ENCODE peak calls at places on chromosome 5, in nine cellular contexts. One of them, this sample, is unnamed.

GRCh38 chr5:137273511-137273910 is 225.6 kb downstream of the SPOCK1 start:
- DNase-seq in endodermal cell: no peak
- DNase-seq in choroid plexus epithelial cell: no peak
- DNase-seq in foreskin fibroblast: no peak
- DNase-seq in kidney: no peak
- DNase-seq in GM06990: no peak
- DNase-seq in Panc1: no peak
- DNase-seq in IMR-90: no peak
- DNase-seq in GM10248: no peak
- DNase-seq in this sample: no peak

GRCh38 chr5:177396807-177397206 is 3.7 kb downstream of the PFN3 start:
- DNase-seq in Panc1: no peak
- DNase-seq in kidney: no peak
- DNase-seq in endodermal cell: no peak
- DNase-seq in GM06990: no peak
- DNase-seq in foreskin fibroblast: no peak
- DNase-seq in choroid plexus epithelial cell: no peak
- DNase-seq in GM10248: no peak
- DNase-seq in IMR-90: no peak
- DNase-seq in this sample: no peak

GRCh38 chr5:149221326-149221725 is 50.3 kb upstream of the AFAP1L1 start:
- DNase-seq in foreskin fibroblast: peak; percentile 35
- DNase-seq in Panc1: no peak
- DNase-seq in GM06990: no peak
- DNase-seq in IMR-90: peak; percentile 83
- DNase-seq in choroid plexus epithelial cell: peak; percentile 71
- DNase-seq in GM10248: no peak
- DNase-seq in kidney: no peak
- DNase-seq in endodermal cell: no peak
- DNase-seq in this sample: peak; percentile 58

GRCh38 chr5:102049517-102049916 is 246.6 kb downstream of the SLCO4C1 start:
- DNase-seq in GM10248: no peak
- DNase-seq in IMR-90: no peak
- DNase-seq in endodermal cell: no peak
- DNase-seq in choroid plexus epithelial cell: no peak
- DNase-seq in GM06990: no peak
- DNase-seq in Panc1: no peak
- DNase-seq in kidney: no peak
- DNase-seq in foreskin fibroblast: no peak
- DNase-seq in this sample: no peak

GRCh38 chr5:127757576-127757975 is 54.4 kb downstream of the CCDC192 start:
- DNase-seq in kidney: no peak
- DNase-seq in endodermal cell: peak; percentile 59
- DNase-seq in foreskin fibroblast: peak; percentile 72
- DNase-seq in GM10248: peak; percentile 38
- DNase-seq in GM06990: no peak
- DNase-seq in choroid plexus epithelial cell: peak; percentile 82
- DNase-seq in IMR-90: peak; percentile 65
- DNase-seq in Panc1: peak; percentile 47
- DNase-seq in this sample: peak; percentile 32

GRCh38 chr5:32193591-32193990 is 19.5 kb upstream of the GOLPH3 start:
- DNase-seq in GM06990: no peak
- DNase-seq in Panc1: no peak
- DNase-seq in foreskin fibroblast: peak; percentile 91
- DNase-seq in choroid plexus epithelial cell: peak; percentile 93
- DNase-seq in GM10248: no peak
- DNase-seq in kidney: peak; percentile 94
- DNase-seq in IMR-90: peak; percentile 77
- DNase-seq in endodermal cell: no peak
- DNase-seq in this sample: no peak

GRCh38 chr5:36842087-36842486 is 34.5 kb upstream of the NIPBL start:
- DNase-seq in endodermal cell: no peak
- DNase-seq in GM10248: no peak
- DNase-seq in Panc1: no peak
- DNase-seq in kidney: no peak
- DNase-seq in IMR-90: no peak
- DNase-seq in choroid plexus epithelial cell: no peak
- DNase-seq in foreskin fibroblast: no peak
- DNase-seq in GM06990: peak; percentile 6
- DNase-seq in this sample: no peak

GRCh38 chr5:175816348-175816747 is 55.0 kb upstream of the CPLX2 start:
- DNase-seq in GM06990: no peak
- DNase-seq in endodermal cell: no peak
- DNase-seq in kidney: no peak
- DNase-seq in GM10248: no peak
- DNase-seq in choroid plexus epithelial cell: no peak
- DNase-seq in Panc1: no peak
- DNase-seq in IMR-90: no peak
- DNase-seq in foreskin fibroblast: no peak
- DNase-seq in this sample: no peak

GRCh38 chr5:93677344-93678021 is 63.9 kb downstream of the POU5F2 start:
- DNase-seq in Panc1: no peak
- DNase-seq in IMR-90: peak; percentile 95
- DNase-seq in GM06990: no peak
- DNase-seq in choroid plexus epithelial cell: peak; percentile 96
- DNase-seq in foreskin fibroblast: peak; percentile 97
- DNase-seq in GM10248: no peak
- DNase-seq in endodermal cell: peak; percentile 81
- DNase-seq in kidney: peak; percentile 87
- DNase-seq in this sample: peak; percentile 91

GRCh38 chr5:145585-146323 is 45.5 kb upstream of the LRRC14B start:
- DNase-seq in kidney: no peak
- DNase-seq in IMR-90: no peak
- DNase-seq in GM06990: no peak
- DNase-seq in Panc1: no peak
- DNase-seq in endodermal cell: no peak
- DNase-seq in foreskin fibroblast: no peak
- DNase-seq in GM10248: no peak
- DNase-seq in choroid plexus epithelial cell: no peak
- DNase-seq in this sample: no peak

GRCh38 chr5:43631182-43631910 is 28.4 kb downstream of the NNT start:
- DNase-seq in kidney: no peak
- DNase-seq in foreskin fibroblast: peak; percentile 84
- DNase-seq in endodermal cell: peak; percentile 79
- DNase-seq in choroid plexus epithelial cell: peak; percentile 91
- DNase-seq in GM10248: peak; percentile 25
- DNase-seq in GM06990: peak; percentile 6
- DNase-seq in Panc1: peak; percentile 25
- DNase-seq in IMR-90: peak; percentile 87
- DNase-seq in this sample: peak; percentile 57

GRCh38 chr5:38666668-38667498 is 110.4 kb upstream of the LIFR start:
- DNase-seq in GM10248: peak; percentile 13
- DNase-seq in Panc1: no peak
- DNase-seq in kidney: no peak
- DNase-seq in choroid plexus epithelial cell: peak; percentile 87
- DNase-seq in foreskin fibroblast: peak; percentile 67
- DNase-seq in GM06990: no peak
- DNase-seq in endodermal cell: peak; percentile 71
- DNase-seq in IMR-90: peak; percentile 34
- DNase-seq in this sample: peak; percentile 5
- TF ChIP-seq CTCF in GM10248: peak; percentile 22
- TF ChIP-seq CTCF in Panc1: peak; percentile 60
- TF ChIP-seq CTCF in kidney: peak; percentile 65
- TF ChIP-seq CTCF in choroid plexus epithelial cell: peak; percentile 98
- TF ChIP-seq CTCF in foreskin fibroblast: peak; percentile 60
- TF ChIP-seq CTCF in GM06990: peak; percentile 64
- TF ChIP-seq CTCF in endodermal cell: peak; percentile 90
- TF ChIP-seq CTCF in IMR-90: peak; percentile 53
- TF ChIP-seq CTCF in this sample: peak; percentile 61

DNA sequence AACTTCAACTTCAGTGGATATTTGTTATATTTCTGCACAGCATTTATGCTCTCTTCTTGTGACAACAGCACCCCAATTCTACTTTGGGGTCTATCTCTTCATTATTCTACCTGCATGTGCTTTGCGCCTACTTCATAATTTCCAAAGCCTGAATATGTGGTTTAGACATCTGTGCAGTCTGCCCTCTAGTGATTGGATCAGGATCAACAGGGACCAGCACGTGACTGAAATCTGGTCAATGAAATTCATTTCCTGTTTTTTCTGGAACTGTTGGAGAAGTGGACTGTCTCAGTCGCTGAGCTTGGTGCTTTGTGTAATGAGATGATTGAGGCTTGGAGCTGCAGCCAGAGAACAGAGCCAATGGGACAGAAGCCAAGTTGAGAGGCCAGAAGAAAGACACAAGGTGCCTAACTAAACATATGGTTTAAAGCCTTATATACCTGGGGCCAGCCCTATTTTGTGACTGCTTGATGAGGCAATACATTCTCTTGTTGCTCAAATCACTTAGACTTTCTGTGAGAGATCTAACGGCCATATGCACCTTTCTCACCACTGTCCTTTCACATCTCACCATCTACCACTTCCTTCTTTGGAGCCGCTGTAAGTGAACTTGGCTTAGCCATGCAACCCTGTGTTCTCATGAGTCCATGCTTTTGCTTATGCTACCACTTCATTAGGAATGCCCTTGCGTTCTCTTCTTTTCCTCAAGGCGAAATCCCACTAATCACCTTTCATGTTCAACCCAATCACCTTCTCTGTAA is 68.8 kb upstream of the PPP2R2B start:
- DNase-seq in GM10248: no peak
- DNase-seq in choroid plexus epithelial cell: peak; percentile 43
- DNase-seq in GM06990: no peak
- DNase-seq in Panc1: no peak
- DNase-seq in endodermal cell: peak; percentile 74
- DNase-seq in kidney: no peak
- DNase-seq in foreskin fibroblast: no peak
- DNase-seq in IMR-90: peak; percentile 4
- DNase-seq in this sample: no peak
- TF ChIP-seq CTCF in GM10248: no peak
- TF ChIP-seq CTCF in choroid plexus epithelial cell: peak; percentile 44
- TF ChIP-seq CTCF in GM06990: peak; percentile 31
- TF ChIP-seq CTCF in Panc1: peak; percentile 51
- TF ChIP-seq CTCF in endodermal cell: peak; percentile 78
- TF ChIP-seq CTCF in kidney: peak; percentile 31
- TF ChIP-seq CTCF in foreskin fibroblast: no peak
- TF ChIP-seq CTCF in IMR-90: peak; percentile 39
- TF ChIP-seq CTCF in this sample: no peak

GRCh38 chr5:97666767-97667166 is 483.7 kb upstream of the RIOK2 start:
- DNase-seq in foreskin fibroblast: peak; percentile 18
- DNase-seq in IMR-90: no peak
- DNase-seq in choroid plexus epithelial cell: peak; percentile 2
- DNase-seq in GM06990: no peak
- DNase-seq in endodermal cell: no peak
- DNase-seq in kidney: no peak
- DNase-seq in Panc1: no peak
- DNase-seq in GM10248: no peak
- DNase-seq in this sample: no peak

DNA sequence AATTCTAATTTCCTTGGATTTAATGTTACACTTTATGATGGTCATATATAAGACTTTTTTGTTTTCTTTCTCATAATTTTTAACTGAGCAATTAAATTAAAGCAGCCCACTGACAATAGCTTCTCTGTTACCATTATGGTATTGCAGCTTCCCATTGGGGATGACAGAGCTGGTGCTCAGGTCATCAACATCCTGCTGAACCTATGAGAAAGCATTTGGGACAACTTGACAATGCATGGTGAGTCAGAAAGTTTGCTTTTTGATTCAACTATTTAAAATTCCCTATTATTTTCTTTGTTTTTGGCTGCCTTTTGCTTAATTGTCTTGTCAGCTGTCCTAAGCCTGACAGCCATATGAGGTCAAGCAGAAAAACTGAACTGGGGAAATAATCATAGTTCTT is 487.4 kb upstream of the RIOK2 start:
- DNase-seq in endodermal cell: no peak
- DNase-seq in GM06990: no peak
- DNase-seq in choroid plexus epithelial cell: no peak
- DNase-seq in GM10248: no peak
- DNase-seq in Panc1: no peak
- DNase-seq in IMR-90: no peak
- DNase-seq in foreskin fibroblast: peak; percentile 21
- DNase-seq in kidney: no peak
- DNase-seq in this sample: no peak
- TF ChIP-seq CTCF in endodermal cell: no peak
- TF ChIP-seq CTCF in GM06990: no peak
- TF ChIP-seq CTCF in choroid plexus epithelial cell: no peak
- TF ChIP-seq CTCF in GM10248: no peak
- TF ChIP-seq CTCF in Panc1: no peak
- TF ChIP-seq CTCF in IMR-90: no peak
- TF ChIP-seq CTCF in foreskin fibroblast: no peak
- TF ChIP-seq CTCF in kidney: no peak
- TF ChIP-seq CTCF in this sample: no peak

GRCh38 chr5:139635191-139635590 is 13.0 kb upstream of the CXXC5 start:
- DNase-seq in kidney: no peak
- DNase-seq in foreskin fibroblast: no peak
- DNase-seq in Panc1: no peak
- DNase-seq in IMR-90: no peak
- DNase-seq in GM06990: no peak
- DNase-seq in endodermal cell: no peak
- DNase-seq in GM10248: no peak
- DNase-seq in choroid plexus epithelial cell: no peak
- DNase-seq in this sample: no peak

GRCh38 chr5:139636975-139637408 is 11.2 kb upstream of the CXXC5 start:
- DNase-seq in kidney: no peak
- DNase-seq in choroid plexus epithelial cell: no peak
- DNase-seq in GM06990: peak; percentile 77
- DNase-seq in foreskin fibroblast: peak; percentile 46
- DNase-seq in endodermal cell: no peak
- DNase-seq in IMR-90: peak; percentile 51
- DNase-seq in Panc1: no peak
- DNase-seq in GM10248: peak; percentile 48
- DNase-seq in this sample: no peak

GRCh38 chr5:139634541-139634940 is 13.6 kb upstream of the CXXC5 start:
- DNase-seq in choroid plexus epithelial cell: no peak
- DNase-seq in GM10248: no peak
- DNase-seq in IMR-90: no peak
- DNase-seq in foreskin fibroblast: no peak
- DNase-seq in Panc1: no peak
- DNase-seq in endodermal cell: no peak
- DNase-seq in GM06990: no peak
- DNase-seq in kidney: no peak
- DNase-seq in this sample: no peak

GRCh38 chr5:139636207-139636792 is 11.8 kb upstream of the CXXC5 start:
- DNase-seq in choroid plexus epithelial cell: no peak
- DNase-seq in GM06990: peak; percentile 79
- DNase-seq in kidney: peak; percentile 80
- DNase-seq in GM10248: peak; percentile 88
- DNase-seq in foreskin fibroblast: no peak
- DNase-seq in endodermal cell: peak; percentile 65
- DNase-seq in IMR-90: no peak
- DNase-seq in Panc1: no peak
- DNase-seq in this sample: no peak

DNA sequence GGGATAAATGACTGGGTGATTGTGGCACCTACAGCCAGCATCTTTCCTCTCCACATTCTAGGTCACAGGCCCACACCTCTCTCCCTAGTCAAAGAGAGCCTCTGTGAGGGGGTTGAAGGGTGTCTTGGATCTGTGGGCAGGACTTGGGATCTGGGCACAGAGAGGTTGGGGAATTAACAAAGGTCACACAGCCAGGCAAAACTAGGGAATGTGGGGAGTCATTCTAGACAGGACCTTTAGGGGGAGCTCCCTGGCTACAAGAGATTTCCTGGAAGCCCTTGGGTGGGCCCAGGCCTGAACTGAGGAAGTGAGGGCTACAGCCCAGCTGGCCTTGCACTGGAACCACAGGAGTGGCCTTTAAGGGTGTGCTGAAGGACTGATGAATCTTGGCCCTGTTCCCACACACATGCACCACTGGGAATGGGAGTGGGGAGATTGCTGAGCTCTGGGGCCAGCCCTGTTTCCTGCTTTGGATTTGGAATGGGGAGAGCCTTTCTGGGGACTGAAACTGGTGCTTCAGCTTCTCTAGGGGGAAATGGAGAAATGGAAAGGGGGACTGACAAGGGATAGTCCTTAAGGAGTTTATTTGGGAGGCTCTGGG is 12.4 kb upstream of the CXXC5 start:
- DNase-seq in GM06990: peak; percentile 60
- DNase-seq in IMR-90: peak; percentile 95
- DNase-seq in kidney: peak; percentile 95
- DNase-seq in Panc1: no peak
- DNase-seq in endodermal cell: peak; percentile 82
- DNase-seq in GM10248: peak; percentile 46
- DNase-seq in foreskin fibroblast: peak; percentile 96
- DNase-seq in choroid plexus epithelial cell: peak; percentile 96
- DNase-seq in this sample: peak; percentile 93
- TF ChIP-seq CTCF in GM06990: peak; percentile 71
- TF ChIP-seq CTCF in IMR-90: peak; percentile 77
- TF ChIP-seq CTCF in kidney: peak; percentile 66
- TF ChIP-seq CTCF in Panc1: peak; percentile 78
- TF ChIP-seq CTCF in endodermal cell: peak; percentile 75
- TF ChIP-seq CTCF in GM10248: peak; percentile 59
- TF ChIP-seq CTCF in foreskin fibroblast: peak; percentile 71
- TF ChIP-seq CTCF in choroid plexus epithelial cell: peak; percentile 78
- TF ChIP-seq CTCF in this sample: peak; percentile 76